ENCODE peak calls at places on chromosomes 7 and 10, in seven cellular contexts. One of them, this sample, is unnamed.

GRCh38 chr10:133132711-133133291 is 27.2 kb upstream of the KNDC1 start:
- DNase-seq in T follicular helper cell: no peak
- DNase-seq in left ventricle myocardium inferior: no peak
- DNase-seq in left kidney: no peak
- DNase-seq in RWPE1: no peak
- DNase-seq in effector CD4-positive, alpha-beta T cell: no peak
- DNase-seq in stimulated activated CD8-positive, alpha-beta memory T cell treated with anti-CD3 and anti-CD28 coated beads, Interleukin-15, amount 100 ng/mL, for 24 hours: no peak
- DNase-seq in this sample: no peak

GRCh38 chr7:135879238-135879637 is 97.9 kb downstream of the MTPN start:
- DNase-seq in RWPE1: peak; percentile 13
- DNase-seq in T follicular helper cell: no peak
- DNase-seq in effector CD4-positive, alpha-beta T cell: no peak
- DNase-seq in stimulated activated CD8-positive, alpha-beta memory T cell treated with anti-CD3 and anti-CD28 coated beads, Interleukin-15, amount 100 ng/mL, for 24 hours: no peak
- DNase-seq in left ventricle myocardium inferior: no peak
- DNase-seq in left kidney: no peak
- DNase-seq in this sample: no peak

GRCh38 chr10:76397957-76398665 is 966.7 kb downstream of the LRMDA start:
- DNase-seq in left kidney: no peak
- DNase-seq in effector CD4-positive, alpha-beta T cell: no peak
- DNase-seq in stimulated activated CD8-positive, alpha-beta memory T cell treated with anti-CD3 and anti-CD28 coated beads, Interleukin-15, amount 100 ng/mL, for 24 hours: no peak
- DNase-seq in left ventricle myocardium inferior: no peak
- DNase-seq in T follicular helper cell: no peak
- DNase-seq in RWPE1: no peak
- DNase-seq in this sample: no peak

GRCh38 chr7:157613575-157614322 is 276.9 kb downstream of the DNAJB6 start:
- DNase-seq in left kidney: peak; percentile 86
- DNase-seq in left ventricle myocardium inferior: no peak
- DNase-seq in T follicular helper cell: no peak
- DNase-seq in stimulated activated CD8-positive, alpha-beta memory T cell treated with anti-CD3 and anti-CD28 coated beads, Interleukin-15, amount 100 ng/mL, for 24 hours: no peak
- DNase-seq in effector CD4-positive, alpha-beta T cell: no peak
- DNase-seq in RWPE1: no peak
- DNase-seq in this sample: peak; percentile 54

GRCh38 chr7:50926049-50926448 is 143.4 kb upstream of the GRB10 start:
- DNase-seq in stimulated activated CD8-positive, alpha-beta memory T cell treated with anti-CD3 and anti-CD28 coated beads, Interleukin-15, amount 100 ng/mL, for 24 hours: no peak
- DNase-seq in left kidney: no peak
- DNase-seq in left ventricle myocardium inferior: no peak
- DNase-seq in RWPE1: no peak
- DNase-seq in T follicular helper cell: no peak
- DNase-seq in effector CD4-positive, alpha-beta T cell: no peak
- DNase-seq in this sample: no peak

GRCh38 chr10:126840736-126841135 is 64.5 kb upstream of the DOCK1 start:
- DNase-seq in RWPE1: no peak
- DNase-seq in T follicular helper cell: no peak
- DNase-seq in effector CD4-positive, alpha-beta T cell: no peak
- DNase-seq in left kidney: no peak
- DNase-seq in left ventricle myocardium inferior: no peak
- DNase-seq in stimulated activated CD8-positive, alpha-beta memory T cell treated with anti-CD3 and anti-CD28 coated beads, Interleukin-15, amount 100 ng/mL, for 24 hours: no peak
- DNase-seq in this sample: no peak

GRCh38 chr10:30858499-30858898 is 173.2 kb downstream of the ZNF438 start:
- DNase-seq in RWPE1: no peak
- DNase-seq in effector CD4-positive, alpha-beta T cell: no peak
- DNase-seq in T follicular helper cell: no peak
- DNase-seq in stimulated activated CD8-positive, alpha-beta memory T cell treated with anti-CD3 and anti-CD28 coated beads, Interleukin-15, amount 100 ng/mL, for 24 hours: no peak
- DNase-seq in left ventricle myocardium inferior: no peak
- DNase-seq in left kidney: peak; percentile 27
- DNase-seq in this sample: no peak

GRCh38 chr10:78905940-78906308 is 162.8 kb upstream of the ZMIZ1 start:
- DNase-seq in T follicular helper cell: no peak
- DNase-seq in left kidney: no peak
- DNase-seq in left ventricle myocardium inferior: no peak
- DNase-seq in RWPE1: no peak
- DNase-seq in stimulated activated CD8-positive, alpha-beta memory T cell treated with anti-CD3 and anti-CD28 coated beads, Interleukin-15, amount 100 ng/mL, for 24 hours: no peak
- DNase-seq in effector CD4-positive, alpha-beta T cell: no peak
- DNase-seq in this sample: no peak

GRCh38 chr7:4051696-4052095 is 630.4 kb upstream of the FOXK1 start:
- DNase-seq in effector CD4-positive, alpha-beta T cell: no peak
- DNase-seq in T follicular helper cell: no peak
- DNase-seq in left ventricle myocardium inferior: no peak
- DNase-seq in RWPE1: no peak
- DNase-seq in left kidney: no peak
- DNase-seq in stimulated activated CD8-positive, alpha-beta memory T cell treated with anti-CD3 and anti-CD28 coated beads, Interleukin-15, amount 100 ng/mL, for 24 hours: no peak
- DNase-seq in this sample: no peak